ENCODE peak calls at places on chromosomes 13 and 19, in five cellular contexts. F is foreskin keratinocyte, U is heart right ventricle, H is stomach, T is left ventricle myocardium inferior. I is an unnamed sample.

GRCh38 chr13:54175470-54175869 is 1146.9 kb downstream of the OLFM4 start:
- DNase-seq in F (no peak), U (no peak), H (no peak), T (no peak), I (no peak)

GRCh38 chr13:101307181-101307701 is 109.1 kb downstream of the NALCN start:
- DNase-seq in F (no peak), U (no peak), H (no peak), T (no peak), I (no peak)

GRCh38 chr19:35458821-35459391 is 10.8 kb downstream of the FFAR2 start:
- DNase-seq in F (no peak), U (no peak), H (peak; percentile 72), T (no peak), I (no peak)

GRCh38 chr13:100304241-100304640 is 215.3 kb downstream of the PCCA start:
- DNase-seq in F (no peak), U (no peak), H (no peak), T (no peak), I (no peak)

GRCh38 chr19:8423821-8424223 is 10.7 kb downstream of the MARCHF2 start:
- DNase-seq in F (peak; percentile 85), U (peak; percentile 91), H (peak; percentile 89), T (peak; percentile 94), I (peak; percentile 82)

GRCh38 chr13:92321174-92321573 is 905.4 kb upstream of the GPC6 start:
- DNase-seq in F (no peak), U (no peak), H (no peak), T (no peak), I (no peak)

GRCh38 chr13:47896111-47896510 is 105.0 kb downstream of the SUCLA2 start:
- DNase-seq in F (no peak), U (no peak), H (no peak), T (no peak), I (no peak)

GRCh38 chr13:43831088-43831487 is 44.3 kb upstream of the ENOX1 start:
- DNase-seq in F (peak; percentile 54), U (no peak), H (no peak), T (no peak), I (no peak)

GRCh38 chr13:28820099-28821051 is at the start of gene MTUS2:
- DNase-seq in F (peak; percentile 29), U (no peak), H (no peak), T (no peak), I (no peak)

GRCh38 chr19:55550321-55550650 is 4.9 kb upstream of the SBK3 start:
- DNase-seq in F (no peak), U (no peak), H (no peak), T (no peak), I (no peak)

GRCh38 chr19:38034153-38034835 is 127.3 kb downstream of the SIPA1L3 start:
- DNase-seq in F (no peak), U (no peak), H (no peak), T (no peak), I (no peak)

GRCh38 chr19:57947088-57947418 is 453 bp downstream of the ZNF256 start:
- DNase-seq in F (no peak), U (no peak), H (no peak), T (no peak), I (no peak)

GRCh38 chr19:18541992-18542935 is 1.1 kb downstream of the FKBP8 start:
- DNase-seq in F (no peak), U (no peak), H (no peak), T (no peak), I (peak; percentile 20)

GRCh38 chr19:11373166-11373884 is 1.1 kb upstream of the SWSAP1 start:
- DNase-seq in F (peak; percentile 30), U (no peak), H (peak; percentile 44), T (no peak), I (peak; percentile 60)

GRCh38 chr13:75507027-75508001 is 25.3 kb upstream of the TBC1D4 start:
- DNase-seq in F (no peak), U (no peak), H (no peak), T (no peak), I (no peak)

GRCh38 chr19:29978139-29978538 is 36.1 kb downstream of the URI1 start:
- DNase-seq in F (no peak), U (no peak), H (no peak), T (no peak), I (no peak)

GRCh38 chr13:28558126-28558525 is 63.2 kb upstream of the FLT1 start:
- DNase-seq in F (no peak), U (no peak), H (no peak), T (no peak), I (no peak)

GRCh38 chr19:47157455-47158321 is 27.1 kb downstream of the SAE1 start:
- DNase-seq in F (peak; percentile 63), U (peak; percentile 42), H (peak; percentile 33), T (peak; percentile 45), I (peak; percentile 54)
- TF ChIP-seq CTCF in F (no peak), U (no peak), H (no peak), T (peak; percentile 27), I (no peak)

DNA sequence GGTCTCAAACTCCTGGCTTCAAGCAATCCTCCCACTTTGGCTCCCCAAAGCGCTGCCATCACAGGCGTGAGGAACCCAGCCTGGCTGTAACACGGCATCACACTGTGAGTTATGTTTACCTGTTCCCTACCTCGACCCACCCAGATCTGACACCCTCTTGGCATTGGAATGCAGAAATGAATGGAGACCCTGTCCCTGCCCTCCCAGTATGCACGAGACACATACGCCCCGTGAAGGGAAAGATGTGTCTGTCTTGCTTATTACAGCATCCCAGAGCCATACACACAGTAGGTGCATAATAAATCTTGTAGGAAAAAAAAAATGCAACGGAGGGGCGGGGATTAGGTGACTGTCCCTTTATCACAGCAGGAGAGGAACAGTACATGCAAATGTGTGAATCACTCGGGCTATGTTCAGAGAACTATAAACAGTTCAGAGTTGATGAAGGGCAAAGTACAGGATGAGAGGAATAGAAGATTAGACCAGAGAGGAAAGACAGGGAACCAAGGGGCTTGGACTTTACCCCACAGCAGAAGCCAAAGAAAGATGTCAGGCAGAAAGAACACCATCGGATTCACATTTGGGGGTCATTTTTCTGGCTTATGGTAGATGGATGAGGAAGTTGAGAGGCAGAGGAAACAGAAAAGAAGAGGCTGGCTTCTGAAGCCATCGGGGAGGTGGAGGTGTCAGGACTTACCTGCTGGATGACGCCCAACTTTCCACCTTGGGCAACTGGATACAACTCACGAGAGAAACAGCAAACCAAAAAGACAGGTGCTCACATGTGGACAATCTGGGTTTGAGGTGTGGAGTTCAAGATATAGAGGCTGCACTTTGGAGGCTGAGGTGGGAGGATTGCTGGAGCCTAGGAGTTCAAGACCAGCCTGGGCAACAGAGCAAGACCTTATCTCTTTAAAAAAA is 94.3 kb downstream of the INSR start:
- DNase-seq in F (no peak), U (no peak), H (peak; percentile 46), T (no peak), I (no peak)
- H3K27ac ChIP-seq in F (no peak overlapping the region), U (peak overlapping the region; percentile 53), H (peak overlapping the region; percentile 0), T (peak overlapping the region; percentile 93), I (no peak overlapping the region)

DNA sequence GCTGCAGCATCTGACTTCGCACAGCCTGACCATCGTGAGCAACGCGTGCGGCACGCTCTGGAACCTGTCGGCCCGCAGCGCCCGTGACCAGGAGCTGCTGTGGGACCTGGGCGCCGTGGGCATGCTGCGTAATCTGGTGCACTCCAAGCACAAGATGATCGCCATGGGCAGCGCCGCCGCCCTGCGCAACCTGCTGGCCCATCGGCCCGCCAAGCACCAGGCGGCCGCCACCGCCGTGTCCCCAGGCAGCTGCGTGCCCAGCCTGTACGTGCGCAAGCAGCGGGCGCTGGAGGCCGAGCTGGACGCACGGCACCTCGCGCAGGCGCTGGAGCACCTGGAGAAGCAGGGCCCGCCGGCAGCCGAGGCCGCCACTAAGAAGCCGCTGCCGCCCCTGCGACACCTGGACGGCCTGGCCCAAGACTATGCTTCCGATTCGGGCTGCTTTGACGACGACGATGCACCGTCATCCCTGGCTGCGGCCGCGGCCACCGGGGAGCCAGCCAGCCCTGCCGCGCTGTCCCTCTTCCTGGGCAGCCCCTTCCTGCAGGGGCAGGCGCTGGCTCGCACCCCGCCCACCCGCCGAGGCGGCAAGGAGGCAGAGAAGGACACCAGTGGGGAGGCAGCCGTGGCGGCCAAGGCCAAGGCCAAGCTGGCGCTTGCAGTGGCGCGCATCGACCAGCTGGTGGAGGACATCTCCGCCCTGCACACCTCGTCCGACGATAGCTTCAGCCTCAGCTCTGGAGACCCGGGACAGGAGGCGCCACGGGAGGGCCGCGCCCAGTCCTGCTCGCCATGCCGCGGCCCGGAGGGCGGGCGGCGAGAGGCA is 13.6 kb downstream of the C19orf25 start:
- DNase-seq in F (peak; percentile 51), U (peak; percentile 56), H (peak; percentile 50), T (no peak), I (peak; percentile 61)
- TF ChIP-seq CTCF in F (peak; percentile 60), U (peak; percentile 62), H (peak; percentile 22), T (peak; percentile 70), I (peak; percentile 78)

GRCh38 chr19:40214936-40215335 is 3.2 kb downstream of the TTC9B start:
- DNase-seq in F (no peak), U (no peak), H (no peak), T (no peak), I (no peak)

GRCh38 chr19:40217921-40218890 is at the start of gene TTC9B:
- DNase-seq in F (no peak), U (no peak), H (no peak), T (no peak), I (no peak)

GRCh38 chr19:40217027-40217810 is 965 bp downstream of the TTC9B start:
- DNase-seq in F (peak; percentile 57), U (no peak), H (peak; percentile 65), T (no peak), I (no peak)

GRCh38 chr19:40216777-40217026 is 1.5 kb downstream of the TTC9B start:
- DNase-seq in F (no peak), U (no peak), H (no peak), T (no peak), I (no peak)

GRCh38 chr19:40216013-40216776 is 2.0 kb downstream of the TTC9B start:
- DNase-seq in F (no peak), U (no peak), H (no peak), T (no peak), I (no peak)
- H3K27ac ChIP-seq in F (no peak overlapping the region), U (no peak overlapping the region), H (no peak overlapping the region), T (no peak overlapping the region), I (no peak overlapping the region)

DNA sequence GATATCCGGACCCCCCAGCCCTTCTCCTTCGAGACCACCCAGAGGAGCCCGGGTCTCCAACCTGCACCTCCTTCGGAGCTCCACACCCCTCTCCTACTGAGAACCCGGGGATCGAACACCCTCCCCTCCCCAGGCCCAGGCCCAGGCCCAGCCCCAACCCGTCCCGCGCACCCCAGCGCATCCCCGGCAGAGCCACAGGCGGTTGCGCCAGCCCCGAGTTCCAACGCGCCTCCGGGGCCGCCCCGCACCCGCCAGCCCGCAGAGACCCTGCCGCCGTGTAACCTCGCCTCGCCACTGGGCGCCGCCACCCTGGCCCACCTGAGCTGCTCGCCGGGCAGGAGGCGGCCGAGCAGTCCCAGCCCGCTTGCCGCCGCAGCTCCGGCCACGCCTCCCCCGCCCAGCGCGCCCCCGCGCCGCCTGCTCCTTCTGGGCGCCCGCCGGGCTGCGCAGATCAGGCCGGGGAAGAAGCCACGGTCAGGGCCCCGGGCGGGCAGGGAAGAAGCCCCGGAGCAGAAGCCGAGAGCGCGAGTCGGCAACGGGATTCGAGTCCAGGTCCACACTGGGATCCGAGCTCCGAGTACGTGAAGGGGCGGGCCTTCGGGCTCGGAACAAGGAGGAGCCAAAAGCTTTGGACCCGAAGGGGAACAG is at the start of gene MBOAT7:
- DNase-seq in F (no peak), U (no peak), H (no peak), T (no peak), I (no peak)
- TF ChIP-seq CTCF in F (peak; percentile 55), U (peak; percentile 18), H (peak; percentile 49), T (peak; percentile 44), I (peak; percentile 56)

DNA sequence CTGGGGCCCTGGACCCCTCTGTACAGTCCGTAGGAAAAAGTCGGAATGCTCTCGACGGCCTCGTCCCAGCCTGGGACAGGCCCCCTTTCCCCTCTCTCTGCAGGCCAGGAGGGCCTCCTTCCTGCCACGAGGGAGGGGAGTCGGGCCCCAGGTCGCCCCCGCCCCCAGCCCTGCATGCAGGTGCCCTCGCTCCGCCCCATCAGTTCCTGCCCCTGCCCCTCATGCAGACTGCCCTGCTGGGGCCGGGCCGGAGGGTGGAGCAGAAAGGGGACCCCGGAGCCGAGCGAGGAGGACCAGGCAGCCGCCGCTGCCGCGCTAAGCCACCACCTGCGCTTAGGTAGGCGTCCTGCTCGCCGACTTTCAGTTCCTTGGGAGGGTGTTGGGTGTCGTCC is 7.3 kb downstream of the LYL1 start:
- DNase-seq in F (no peak), U (no peak), H (no peak), T (no peak), I (no peak)
- H3K27ac ChIP-seq in F (no peak overlapping the region), U (peak overlapping the region; percentile 82), H (peak overlapping the region; percentile 61), T (peak overlapping the region; percentile 97), I (peak overlapping the region; percentile 49)